ENCODE peak calls at places on chromosomes 1 and 21, in five cellular contexts. One of them, this sample, is unnamed.

GRCh38 chr1:208997726-208998312 is 585.7 kb upstream of the CAMK1G start:
- DNase-seq in neural progenitor cell: no peak
- DNase-seq in AG04450: no peak
- DNase-seq in psoas muscle: no peak
- DNase-seq in HCT116: no peak
- DNase-seq in this sample: no peak

GRCh38 chr1:152125834-152126443 is 10.7 kb upstream of the TCHH start:
- DNase-seq in neural progenitor cell: no peak
- DNase-seq in AG04450: no peak
- DNase-seq in psoas muscle: no peak
- DNase-seq in HCT116: no peak
- DNase-seq in this sample: no peak

GRCh38 chr1:242140871-242141270 is 142.0 kb upstream of the MAP1LC3C start:
- DNase-seq in neural progenitor cell: no peak
- DNase-seq in AG04450: no peak
- DNase-seq in psoas muscle: no peak
- DNase-seq in HCT116: no peak
- DNase-seq in this sample: no peak

GRCh38 chr1:172745014-172745413 is 86.1 kb downstream of the FASLG start:
- DNase-seq in neural progenitor cell: peak
- DNase-seq in AG04450: peak
- DNase-seq in psoas muscle: no peak
- DNase-seq in HCT116: peak
- DNase-seq in this sample: no peak

GRCh38 chr1:201686709-201687455 is 142.1 kb upstream of the IPO9 start:
- DNase-seq in neural progenitor cell: peak
- DNase-seq in AG04450: no peak
- DNase-seq in psoas muscle: no peak
- DNase-seq in HCT116: no peak
- DNase-seq in this sample: no peak

GRCh38 chr1:64598100-64598571 is 128.2 kb downstream of the CACHD1 start:
- DNase-seq in neural progenitor cell: peak
- DNase-seq in AG04450: peak
- DNase-seq in psoas muscle: no peak
- DNase-seq in HCT116: no peak
- DNase-seq in this sample: no peak

GRCh38 chr1:229199261-229199850 is 71.6 kb upstream of the RAB4A start:
- DNase-seq in neural progenitor cell: no peak
- DNase-seq in AG04450: no peak
- DNase-seq in psoas muscle: no peak
- DNase-seq in HCT116: no peak
- DNase-seq in this sample: no peak

GRCh38 chr21:29499229-29499628 is 200.5 kb downstream of the BACH1 start:
- DNase-seq in neural progenitor cell: no peak
- DNase-seq in AG04450: no peak
- DNase-seq in psoas muscle: no peak
- DNase-seq in HCT116: no peak
- DNase-seq in this sample: no peak

GRCh38 chr1:183185941-183186490 is at the start of gene LAMC2:
- DNase-seq in neural progenitor cell: peak
- DNase-seq in AG04450: no peak
- DNase-seq in psoas muscle: no peak
- DNase-seq in HCT116: peak
- DNase-seq in this sample: peak

GRCh38 chr1:244461254-244462071 is at the start of gene CATSPERE:
- DNase-seq in neural progenitor cell: peak
- DNase-seq in AG04450: peak
- DNase-seq in psoas muscle: peak
- DNase-seq in HCT116: no peak
- DNase-seq in this sample: peak

GRCh38 chr1:236058141-236058626 is 6.7 kb downstream of the NID1 start:
- DNase-seq in neural progenitor cell: peak
- DNase-seq in AG04450: no peak
- DNase-seq in psoas muscle: no peak
- DNase-seq in HCT116: no peak
- DNase-seq in this sample: no peak

GRCh38 chr21:43816611-43817071 is 27.3 kb downstream of the RRP1 start:
- DNase-seq in neural progenitor cell: no peak
- DNase-seq in AG04450: no peak
- DNase-seq in psoas muscle: peak
- DNase-seq in HCT116: no peak
- DNase-seq in this sample: no peak

GRCh38 chr1:31955917-31956736 is 18.0 kb upstream of the PTP4A2 start:
- DNase-seq in neural progenitor cell: peak
- DNase-seq in AG04450: peak
- DNase-seq in psoas muscle: peak
- DNase-seq in HCT116: peak
- DNase-seq in this sample: peak

GRCh38 chr1:2229032-2229920 is 1.2 kb downstream of the SKI start:
- DNase-seq in neural progenitor cell: peak
- DNase-seq in AG04450: no peak
- DNase-seq in psoas muscle: peak
- DNase-seq in HCT116: no peak
- DNase-seq in this sample: peak
- TF ChIP-seq CTCF in neural progenitor cell: no peak
- TF ChIP-seq CTCF in AG04450: peak
- TF ChIP-seq CTCF in psoas muscle: no peak
- TF ChIP-seq CTCF in HCT116: no peak
- TF ChIP-seq CTCF in this sample: peak

DNA sequence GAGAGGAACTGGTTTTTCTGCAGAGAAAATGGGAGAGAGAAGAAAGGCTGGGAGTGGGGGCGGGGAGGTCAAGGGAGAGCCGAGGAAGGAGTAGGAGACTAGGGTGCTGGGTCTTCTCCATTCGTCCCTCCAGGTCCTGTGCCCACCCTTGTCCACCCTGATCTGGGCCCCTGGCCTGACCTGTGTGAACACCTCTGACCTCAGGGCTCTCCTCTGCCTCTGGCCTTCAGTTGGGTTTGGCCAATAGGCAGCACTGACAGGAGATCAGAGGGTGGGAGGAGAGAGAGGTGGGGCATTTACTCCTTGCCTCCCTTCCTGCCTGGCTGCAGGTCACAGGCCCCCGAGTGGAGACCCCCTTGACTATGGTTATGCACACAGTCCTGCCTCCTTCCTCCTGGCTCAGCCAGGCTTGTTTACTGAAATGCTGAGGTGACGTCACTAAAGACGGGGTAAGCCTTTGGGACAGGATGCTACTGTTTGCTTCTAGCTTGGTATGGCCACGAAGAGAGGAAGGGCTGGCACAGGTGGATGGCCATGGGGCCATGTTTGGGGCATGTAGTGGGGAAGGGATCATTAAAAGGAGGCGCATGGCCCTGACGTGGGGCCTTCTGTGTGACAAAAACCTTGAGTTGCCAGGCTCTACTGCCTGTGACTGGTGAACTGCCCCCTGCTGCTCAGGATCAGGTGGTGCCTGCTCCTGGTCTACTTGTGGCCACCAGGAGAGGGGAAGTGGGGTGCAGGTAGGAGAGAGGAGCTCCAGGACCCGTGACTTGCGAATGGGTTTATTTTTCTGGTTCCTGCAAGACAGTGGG is 248.7 kb upstream of the CSF3R start:
- DNase-seq in neural progenitor cell: no peak
- DNase-seq in AG04450: no peak
- DNase-seq in psoas muscle: no peak
- DNase-seq in HCT116: no peak
- DNase-seq in this sample: peak
- TF ChIP-seq CTCF in neural progenitor cell: peak
- TF ChIP-seq CTCF in AG04450: no peak
- TF ChIP-seq CTCF in psoas muscle: no peak
- TF ChIP-seq CTCF in HCT116: peak
- TF ChIP-seq CTCF in this sample: no peak

DNA sequence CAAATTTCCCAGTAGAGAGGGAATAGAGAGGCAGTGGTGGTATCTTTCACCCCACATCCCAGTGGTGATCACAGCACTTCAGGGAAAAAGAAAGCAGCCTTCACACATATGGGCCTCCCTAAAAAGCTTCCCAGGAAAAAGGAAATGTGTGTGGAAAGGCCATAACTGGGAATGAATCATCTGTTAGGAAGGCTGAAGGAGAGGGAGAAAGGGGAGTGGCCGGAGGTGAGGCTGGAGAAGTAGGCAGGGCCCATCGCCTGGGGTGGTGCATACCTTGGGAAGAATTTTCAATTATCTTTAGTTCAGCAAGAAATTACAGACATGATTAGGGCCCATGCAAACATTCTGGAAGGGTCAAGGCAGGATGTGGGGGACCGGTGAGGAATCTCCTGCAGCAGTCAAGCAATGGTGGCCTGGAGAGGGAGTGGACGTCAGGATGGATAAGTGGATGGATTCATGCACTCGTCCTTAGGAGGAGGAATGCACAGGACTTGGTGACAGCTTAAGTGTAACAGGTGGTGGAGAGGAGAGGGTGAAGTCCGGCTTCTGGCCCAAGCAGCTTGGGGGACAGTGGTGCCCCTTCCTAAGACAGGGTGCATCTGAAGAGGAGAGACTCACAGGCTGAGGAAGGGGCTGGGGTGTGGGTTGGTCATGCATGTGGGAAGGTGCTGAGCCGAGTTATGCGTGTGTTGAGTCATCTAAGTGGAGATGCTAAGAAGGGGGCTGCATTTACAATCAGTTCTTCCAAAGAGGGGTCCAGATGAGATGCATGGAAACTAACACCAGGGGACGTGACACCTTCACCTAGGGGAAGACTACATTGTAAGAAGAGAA is 17.9 kb downstream of the HIVEP3 start:
- DNase-seq in neural progenitor cell: no peak
- DNase-seq in AG04450: no peak
- DNase-seq in psoas muscle: no peak
- DNase-seq in HCT116: no peak
- DNase-seq in this sample: no peak
- TF ChIP-seq CTCF in neural progenitor cell: no peak
- TF ChIP-seq CTCF in AG04450: no peak
- TF ChIP-seq CTCF in psoas muscle: no peak
- TF ChIP-seq CTCF in HCT116: no peak
- TF ChIP-seq CTCF in this sample: no peak

DNA sequence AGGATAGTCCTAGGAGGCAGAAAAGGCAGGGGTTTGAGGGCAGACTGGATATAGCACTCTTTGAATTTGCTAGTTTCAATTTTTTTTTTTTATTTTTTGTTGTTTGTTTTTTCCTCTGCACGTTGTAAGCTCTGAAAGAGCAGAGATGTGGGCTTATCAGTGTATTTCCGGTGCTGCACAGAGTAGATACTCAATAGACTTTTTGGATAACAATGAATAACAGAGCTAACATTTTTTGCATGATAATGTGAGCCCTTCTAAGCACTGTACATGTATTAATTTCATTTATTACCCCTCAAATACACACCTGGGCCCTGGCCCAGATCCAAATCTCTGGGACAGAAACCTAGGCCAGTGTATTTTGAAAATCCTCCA is 17.1 kb upstream of the PARP1 start:
- DNase-seq in neural progenitor cell: no peak
- DNase-seq in AG04450: no peak
- DNase-seq in psoas muscle: no peak
- DNase-seq in HCT116: no peak
- DNase-seq in this sample: no peak
- TF ChIP-seq CTCF in neural progenitor cell: no peak
- TF ChIP-seq CTCF in AG04450: no peak
- TF ChIP-seq CTCF in psoas muscle: no peak
- TF ChIP-seq CTCF in HCT116: no peak
- TF ChIP-seq CTCF in this sample: no peak

DNA sequence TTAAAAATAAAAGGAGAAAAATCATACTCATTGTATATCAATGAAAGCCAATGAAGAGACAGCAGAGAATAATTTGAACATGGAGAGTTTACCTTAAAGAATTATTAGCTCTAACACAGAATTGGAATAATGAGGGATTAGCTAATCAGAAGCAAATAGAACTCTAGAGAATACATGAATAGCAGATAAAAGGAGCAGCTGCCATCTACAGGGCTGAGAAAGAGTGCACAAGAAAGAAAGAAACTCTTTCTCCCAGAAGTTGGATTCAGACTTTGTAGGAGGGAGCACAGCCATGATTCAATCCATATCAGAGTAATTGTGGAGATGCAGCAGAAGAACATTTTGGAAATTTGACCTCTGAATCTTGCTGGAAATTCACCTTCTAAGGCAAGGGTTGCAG is 1171.2 kb downstream of the PLA2G4A start:
- DNase-seq in neural progenitor cell: no peak
- DNase-seq in AG04450: no peak
- DNase-seq in psoas muscle: no peak
- DNase-seq in HCT116: no peak
- DNase-seq in this sample: no peak
- TF ChIP-seq CTCF in neural progenitor cell: peak
- TF ChIP-seq CTCF in AG04450: peak
- TF ChIP-seq CTCF in psoas muscle: no peak
- TF ChIP-seq CTCF in HCT116: peak
- TF ChIP-seq CTCF in this sample: no peak

DNA sequence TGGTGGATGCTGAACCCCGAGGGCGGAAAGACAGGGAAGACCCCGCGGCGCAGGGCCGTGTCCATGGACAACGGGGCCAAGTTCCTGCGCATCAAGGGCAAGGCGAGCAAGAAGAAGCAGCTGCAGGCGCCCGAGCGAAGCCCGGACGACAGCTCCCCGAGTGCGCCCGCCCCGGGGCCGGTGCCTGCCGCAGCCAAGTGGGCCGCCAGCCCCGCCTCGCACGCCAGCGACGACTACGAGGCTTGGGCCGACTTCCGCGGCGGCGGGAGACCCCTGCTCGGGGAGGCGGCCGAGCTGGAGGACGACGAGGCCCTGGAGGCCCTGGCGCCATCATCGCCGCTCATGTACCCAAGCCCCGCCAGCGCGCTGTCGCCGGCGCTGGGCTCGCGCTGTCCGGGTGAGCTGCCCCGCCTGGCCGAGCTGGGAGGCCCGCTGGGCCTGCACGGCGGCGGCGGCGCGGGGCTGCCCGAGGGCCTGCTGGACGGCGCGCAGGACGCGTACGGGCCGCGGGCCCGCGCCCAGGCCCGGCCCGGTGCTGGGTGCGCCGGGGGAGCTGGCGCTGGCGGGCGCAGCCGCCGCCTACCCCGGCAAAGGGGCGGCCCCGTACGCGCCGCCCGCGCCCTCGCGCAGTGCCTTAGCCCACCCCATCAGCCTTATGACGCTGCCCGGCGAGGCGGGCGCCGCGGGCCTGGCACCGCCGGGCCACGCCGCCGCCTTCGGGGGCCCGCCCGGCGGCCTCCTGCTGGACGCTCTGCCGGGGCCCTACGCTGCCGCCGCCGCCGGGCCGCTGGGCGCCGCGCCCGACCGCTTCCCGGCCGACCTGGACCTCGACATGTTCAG is 20.7 kb downstream of the FOXO6 start:
- DNase-seq in neural progenitor cell: peak
- DNase-seq in AG04450: no peak
- DNase-seq in psoas muscle: peak
- DNase-seq in HCT116: peak
- DNase-seq in this sample: no peak
- TF ChIP-seq CTCF in neural progenitor cell: no peak
- TF ChIP-seq CTCF in AG04450: no peak
- TF ChIP-seq CTCF in psoas muscle: no peak
- TF ChIP-seq CTCF in HCT116: no peak
- TF ChIP-seq CTCF in this sample: peak

DNA sequence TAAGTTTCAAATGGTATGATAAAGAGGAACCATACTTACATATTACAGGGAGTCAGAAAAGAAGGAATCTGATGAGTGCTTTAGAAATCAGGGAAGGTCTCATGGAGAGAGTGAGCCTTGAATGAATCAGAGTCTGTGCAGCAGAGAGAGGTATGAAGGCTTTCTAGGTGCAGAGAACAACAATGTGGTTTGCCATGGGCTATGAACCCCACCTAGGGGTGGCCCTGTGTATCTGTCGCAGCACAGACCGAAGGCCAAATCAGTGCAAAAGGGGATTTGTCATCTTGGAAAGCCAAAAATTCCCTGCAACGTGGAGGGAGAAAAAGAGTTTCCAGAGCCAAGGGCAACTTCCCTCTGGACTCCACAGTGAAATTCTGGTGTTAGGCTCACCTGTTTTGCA is 3.5 kb downstream of the PAPPA2 start:
- DNase-seq in neural progenitor cell: peak
- DNase-seq in AG04450: no peak
- DNase-seq in psoas muscle: no peak
- DNase-seq in HCT116: no peak
- DNase-seq in this sample: no peak
- TF ChIP-seq CTCF in neural progenitor cell: peak
- TF ChIP-seq CTCF in AG04450: peak
- TF ChIP-seq CTCF in psoas muscle: no peak
- TF ChIP-seq CTCF in HCT116: peak
- TF ChIP-seq CTCF in this sample: peak

This sample was measured in type B pancreatic cell.